ENCODE peak calls at places on chromosomes 1 and 21, in six cellular contexts. D, B, X, I, O and K are unnamed samples.

GRCh38 chr21:32306021-32306780 is 7.5 kb downstream of the MRAP start:
- DNase-seq in D (no peak), B (no peak), X (no peak), I (no peak), O (peak), K (peak)

GRCh38 chr1:223704921-223705878 is 7.1 kb upstream of the CAPN2 start:
- DNase-seq in D (no peak), B (no peak), X (no peak), I (peak), O (no peak), K (no peak)

GRCh38 chr1:226912587-226913176 is 27.4 kb upstream of the COQ8A start:
- DNase-seq in D (peak), B (peak), X (no peak), I (no peak), O (peak), K (no peak)

GRCh38 chr1:34740161-34740875 is 14.5 kb upstream of the GJB5 start:
- DNase-seq in D (no peak), B (no peak), X (no peak), I (no peak), O (no peak), K (peak)

GRCh38 chr1:223224465-223224864 is 81.4 kb upstream of the TLR5 start:
- DNase-seq in D (no peak), B (no peak), X (no peak), I (no peak), O (no peak), K (no peak)

GRCh38 chr21:26389971-26390641 is 183.0 kb downstream of the CYYR1 start:
- DNase-seq in D (peak), B (no peak), X (no peak), I (peak), O (peak), K (peak)

GRCh38 chr1:91589438-91589837 is 88.8 kb downstream of the CDC7 start:
- DNase-seq in D (no peak), B (no peak), X (no peak), I (no peak), O (no peak), K (no peak)

GRCh38 chr1:91623020-91623419 is 122.4 kb downstream of the CDC7 start:
- DNase-seq in D (no peak), B (no peak), X (no peak), I (no peak), O (no peak), K (no peak)

GRCh38 chr21:31501921-31502320 is 157.6 kb upstream of the SOD1 start:
- DNase-seq in D (no peak), B (no peak), X (no peak), I (no peak), O (no peak), K (no peak)

GRCh38 chr1:17128361-17128760 is 9.1 kb upstream of the PADI2 start:
- DNase-seq in D (no peak), B (no peak), X (no peak), I (peak), O (peak), K (peak)

GRCh38 chr1:32362474-32363313 is at the start of the genes FAM229A and TSSK3:
- DNase-seq in D (no peak), B (no peak), X (no peak), I (no peak), O (no peak), K (no peak)

GRCh38 chr1:154148787-154149186 is 6.1 kb downstream of the NUP210L start:
- DNase-seq in D (no peak), B (no peak), X (no peak), I (no peak), O (no peak), K (peak)

GRCh38 chr1:198529414-198529813 is 11.1 kb downstream of the ATP6V1G3 start:
- DNase-seq in D (no peak), B (no peak), X (no peak), I (peak), O (peak), K (peak)

DNA sequence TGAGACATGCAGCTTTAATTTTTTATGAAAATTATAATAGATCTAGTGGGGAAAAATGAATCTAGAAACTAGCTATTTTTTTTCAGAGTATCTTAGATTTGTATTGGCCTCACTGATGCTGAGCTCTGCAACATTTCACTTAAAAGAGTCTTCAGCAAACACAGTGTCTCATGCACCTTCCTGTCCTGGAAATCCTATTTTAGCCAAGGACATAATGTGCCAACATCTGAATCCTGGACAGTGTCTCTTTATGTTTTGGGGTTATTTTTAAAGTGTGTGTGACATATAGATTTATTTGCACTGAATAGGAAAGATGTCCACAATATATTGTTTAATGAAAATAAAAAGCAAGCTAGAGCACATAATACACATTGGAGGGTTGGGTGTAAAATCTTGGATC is 199.1 kb upstream of the FMN2 start:
- DNase-seq in D (no peak), B (no peak), X (no peak), I (no peak), O (no peak), K (no peak)
- TF ChIP-seq CTCF in D (no peak), B (no peak), X (no peak), I (no peak), O (no peak), K (no peak)

DNA sequence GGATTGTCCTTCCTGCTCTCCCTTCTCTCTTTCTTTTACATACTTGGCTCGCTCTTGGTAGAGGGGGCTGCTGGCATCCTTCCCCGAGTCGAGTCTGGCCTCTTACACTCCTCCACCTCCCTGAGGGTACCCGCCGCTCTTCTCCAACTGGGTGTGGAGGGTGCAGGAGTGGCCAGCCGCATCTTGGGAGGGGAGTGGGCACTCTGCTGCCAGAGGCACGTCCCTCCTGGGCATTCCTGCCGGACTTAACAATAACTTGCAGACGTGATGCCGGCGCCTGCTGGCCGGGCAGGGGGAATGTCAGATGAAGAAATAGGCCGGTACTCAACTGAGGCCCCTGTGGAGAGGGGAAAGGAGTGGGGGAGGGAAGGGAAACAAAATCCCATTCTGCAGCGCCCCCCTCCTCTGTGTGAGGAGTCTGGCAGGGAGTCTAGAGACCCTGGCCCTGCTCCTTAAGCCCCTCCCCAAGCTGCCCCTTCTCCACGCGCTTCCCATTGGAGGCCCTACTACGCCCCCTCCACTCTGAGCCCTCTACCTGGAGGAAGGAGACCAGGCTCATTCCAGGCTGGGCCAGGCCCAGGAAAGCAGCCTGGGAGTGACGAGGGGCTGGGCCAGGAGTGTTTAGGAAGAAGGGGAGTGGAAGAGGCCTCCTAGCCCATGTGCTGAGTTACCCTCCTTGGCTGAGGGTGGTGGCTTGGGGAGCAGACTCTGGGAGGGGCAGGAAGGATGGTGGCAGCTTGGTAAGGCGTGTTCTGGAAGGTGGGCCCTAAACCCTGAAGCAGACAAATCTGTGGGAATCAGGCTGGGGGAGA is 1.8 kb downstream of the ATP2B4 start:
- DNase-seq in D (no peak), B (peak), X (peak), I (peak), O (peak), K (peak)
- TF ChIP-seq CTCF in D (no peak), B (no peak), X (peak), I (peak), O (peak), K (peak)

DNA sequence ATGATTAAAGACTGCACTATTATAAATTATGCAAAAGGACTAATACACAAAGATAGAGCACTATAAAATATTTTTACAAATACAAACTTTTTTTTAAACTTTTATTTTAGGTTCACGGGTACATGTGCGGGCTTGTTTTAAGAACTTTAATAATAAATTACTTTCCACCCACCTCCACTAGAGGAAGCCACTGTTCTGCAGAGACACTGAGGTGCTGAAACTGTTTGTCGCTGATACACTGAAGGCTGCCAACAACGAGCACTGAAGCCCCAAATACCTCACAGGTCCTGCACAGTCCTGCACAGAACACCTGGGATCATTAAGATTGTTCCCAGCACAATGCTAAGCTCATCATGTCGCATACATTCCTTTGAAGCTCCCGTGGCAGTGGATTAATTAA is 19.9 kb downstream of the COA6 start:
- DNase-seq in D (no peak), B (no peak), X (no peak), I (no peak), O (no peak), K (no peak)
- TF ChIP-seq CTCF in D (no peak), B (no peak), X (no peak), I (no peak), O (no peak), K (no peak)

DNA sequence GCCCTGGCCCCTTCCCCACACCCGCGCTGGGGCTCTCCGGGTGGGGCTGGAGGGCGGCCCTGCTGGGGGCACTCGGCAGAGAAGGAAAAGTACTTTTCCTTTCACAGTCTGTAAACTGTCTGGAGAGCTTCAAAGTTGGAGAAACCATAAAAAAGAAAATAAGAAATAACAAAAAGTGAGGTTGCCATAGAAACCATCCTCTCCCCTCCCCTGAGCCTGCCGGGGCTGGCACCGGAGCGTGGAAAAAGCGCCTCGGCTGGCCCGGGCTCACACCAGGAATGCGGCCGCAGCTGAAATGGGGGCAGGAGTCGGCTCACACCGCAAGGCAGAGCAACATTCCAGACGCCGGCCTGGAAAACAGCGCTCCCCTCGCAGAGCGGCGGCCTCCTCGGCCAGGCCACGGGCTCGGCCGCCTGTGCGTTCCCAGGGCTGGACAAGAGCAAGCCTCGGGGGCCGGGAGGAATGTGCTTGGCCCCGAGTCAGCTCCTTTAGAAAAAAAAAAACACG is 69.2 kb downstream of the MORN1 start:
- DNase-seq in D (no peak), B (peak), X (peak), I (peak), O (peak), K (peak)
- TF ChIP-seq CTCF in D (no peak), B (no peak), X (peak), I (peak), O (peak), K (no peak)

GRCh38 chr1:83593073-83593472 is 405.9 kb downstream of the TTLL7 start:
- DNase-seq in D (no peak), B (no peak), X (no peak), I (no peak), O (no peak), K (no peak)
- TF ChIP-seq CTCF in D (no peak), B (no peak), X (no peak), I (no peak), O (no peak), K (no peak)